ENCODE peak calls at places on chromosomes 2 and 18, in five cellular contexts. R is osteocyte, Y is T-cell, W is HFF-Myc, H is HTR-8/SVneo. Q is an unnamed sample.

GRCh38 chr2:24881158-24881557 is 38.9 kb downstream of the ADCY3 start:
- DNase-seq in R (no peak), Y (no peak), W (no peak), H (no peak), Q (no peak)

GRCh38 chr2:181393472-181393871 is 63.7 kb upstream of the ITGA4 start:
- DNase-seq in R (no peak), Y (no peak), W (peak; percentile 48), H (peak; percentile 38), Q (peak; percentile 35)

GRCh38 chr2:26298638-26299393 is 47.1 kb upstream of the SELENOI start:
- DNase-seq in R (no peak), Y (peak; percentile 49), W (no peak), H (no peak), Q (no peak)

GRCh38 chr2:164785447-164785846 is 56.2 kb downstream of the COBLL1 start:
- DNase-seq in R (no peak), Y (no peak), W (no peak), H (no peak), Q (peak; percentile 80)

GRCh38 chr18:76572517-76573247 is 77.6 kb upstream of the ZNF516 start:
- DNase-seq in R (peak; percentile 66), Y (no peak), W (no peak), H (no peak), Q (no peak)

GRCh38 chr2:72925328-72925943 is 8.1 kb downstream of the EMX1 start:
- DNase-seq in R (peak; percentile 76), Y (no peak), W (no peak), H (no peak), Q (no peak)

GRCh38 chr18:22557160-22557941 is 139.6 kb upstream of the CTAGE1 start:
- DNase-seq in R (no peak), Y (no peak), W (no peak), H (no peak), Q (no peak)

GRCh38 chr18:36532394-36532793 is 234.9 kb downstream of the FHOD3 start:
- DNase-seq in R (no peak), Y (no peak), W (no peak), H (no peak), Q (no peak)

Q was measured in pulmonary artery endothelial cell.